ENCODE peak calls at places on chromosomes 1 and 21, in eight cellular contexts. One of them, this sample, is unnamed. For H3K27me3, the result is how much of the 10 kb centered on the place peaks cover.

GRCh38 chr1:69700770-69701169 is 133.0 kb downstream of the LRRC7 start:
- DNase-seq in lower lobe of right lung: no peak
- DNase-seq in body of pancreas: no peak
- DNase-seq in uterus: no peak
- DNase-seq in cardiac muscle cell: peak
- DNase-seq in heart right ventricle: no peak
- DNase-seq in endodermal cell: peak
- DNase-seq in A673: peak
- DNase-seq in this sample: no peak

GRCh38 chr1:1144843-1145546 is 28.7 kb upstream of the TTLL10 start:
- DNase-seq in body of pancreas: no peak
- DNase-seq in endodermal cell: no peak
- DNase-seq in uterus: no peak
- DNase-seq in cardiac muscle cell: no peak
- DNase-seq in heart right ventricle: no peak
- DNase-seq in lower lobe of right lung: no peak
- DNase-seq in A673: no peak
- DNase-seq in this sample: no peak

GRCh38 chr1:63547621-63548294 is 24.4 kb downstream of the EFCAB7 start:
- DNase-seq in endodermal cell: no peak
- DNase-seq in heart right ventricle: no peak
- DNase-seq in lower lobe of right lung: no peak
- DNase-seq in uterus: no peak
- DNase-seq in A673: no peak
- DNase-seq in body of pancreas: no peak
- DNase-seq in cardiac muscle cell: no peak
- DNase-seq in this sample: no peak

GRCh38 chr1:160204526-160205241 is 500 bp upstream of the PEA15 start:
- DNase-seq in endodermal cell: no peak
- DNase-seq in A673: no peak
- DNase-seq in lower lobe of right lung: no peak
- DNase-seq in cardiac muscle cell: no peak
- DNase-seq in uterus: no peak
- DNase-seq in body of pancreas: no peak
- DNase-seq in heart right ventricle: no peak
- DNase-seq in this sample: no peak

GRCh38 chr1:59458884-59459283 is 162.0 kb downstream of the FGGY start:
- DNase-seq in endodermal cell: no peak
- DNase-seq in uterus: no peak
- DNase-seq in body of pancreas: no peak
- DNase-seq in lower lobe of right lung: no peak
- DNase-seq in heart right ventricle: no peak
- DNase-seq in cardiac muscle cell: no peak
- DNase-seq in A673: no peak
- DNase-seq in this sample: no peak

GRCh38 chr1:108121361-108122143 is 78.6 kb downstream of the SLC25A24 start:
- DNase-seq in lower lobe of right lung: no peak
- DNase-seq in endodermal cell: peak
- DNase-seq in uterus: no peak
- DNase-seq in body of pancreas: no peak
- DNase-seq in A673: no peak
- DNase-seq in cardiac muscle cell: no peak
- DNase-seq in heart right ventricle: peak
- DNase-seq in this sample: no peak

GRCh38 chr1:31748265-31748859 is 15.8 kb downstream of the ADGRB2 start:
- DNase-seq in A673: no peak
- DNase-seq in endodermal cell: no peak
- DNase-seq in uterus: no peak
- DNase-seq in cardiac muscle cell: peak
- DNase-seq in body of pancreas: no peak
- DNase-seq in heart right ventricle: no peak
- DNase-seq in lower lobe of right lung: no peak
- DNase-seq in this sample: no peak

GRCh38 chr1:168206111-168206510 is 19.7 kb upstream of the SFT2D2 start:
- DNase-seq in endodermal cell: no peak
- DNase-seq in uterus: no peak
- DNase-seq in A673: no peak
- DNase-seq in cardiac muscle cell: no peak
- DNase-seq in body of pancreas: no peak
- DNase-seq in lower lobe of right lung: no peak
- DNase-seq in heart right ventricle: no peak
- DNase-seq in this sample: no peak

GRCh38 chr1:80441664-80442063 is 1359.1 kb upstream of the ADGRL2 start:
- DNase-seq in A673: peak
- DNase-seq in cardiac muscle cell: peak
- DNase-seq in heart right ventricle: no peak
- DNase-seq in body of pancreas: no peak
- DNase-seq in endodermal cell: no peak
- DNase-seq in uterus: no peak
- DNase-seq in lower lobe of right lung: no peak
- DNase-seq in this sample: no peak

GRCh38 chr1:94395231-94395630 is 23.0 kb upstream of the ABCD3 start:
- DNase-seq in body of pancreas: no peak
- DNase-seq in endodermal cell: peak
- DNase-seq in lower lobe of right lung: no peak
- DNase-seq in A673: no peak
- DNase-seq in heart right ventricle: no peak
- DNase-seq in cardiac muscle cell: no peak
- DNase-seq in uterus: no peak
- DNase-seq in this sample: no peak

GRCh38 chr1:107739183-107739582 is 225.8 kb downstream of the VAV3 start:
- DNase-seq in heart right ventricle: no peak
- DNase-seq in endodermal cell: no peak
- DNase-seq in uterus: no peak
- DNase-seq in cardiac muscle cell: no peak
- DNase-seq in lower lobe of right lung: no peak
- DNase-seq in A673: no peak
- DNase-seq in body of pancreas: no peak
- DNase-seq in this sample: no peak

GRCh38 chr1:116878804-116879477 is 30.8 kb upstream of the PTGFRN start:
- DNase-seq in lower lobe of right lung: no peak
- DNase-seq in body of pancreas: peak
- DNase-seq in cardiac muscle cell: peak
- DNase-seq in A673: peak
- DNase-seq in endodermal cell: peak
- DNase-seq in heart right ventricle: peak
- DNase-seq in uterus: peak
- DNase-seq in this sample: no peak

GRCh38 chr21:45845063-45845789 is 136.3 kb upstream of the COL6A1 start:
- DNase-seq in uterus: no peak
- DNase-seq in heart right ventricle: no peak
- DNase-seq in A673: no peak
- DNase-seq in lower lobe of right lung: no peak
- DNase-seq in body of pancreas: no peak
- DNase-seq in cardiac muscle cell: no peak
- DNase-seq in endodermal cell: peak
- DNase-seq in this sample: no peak

GRCh38 chr1:58763214-58763613 is 20.6 kb downstream of the JUN start:
- DNase-seq in A673: no peak
- DNase-seq in body of pancreas: no peak
- DNase-seq in lower lobe of right lung: no peak
- DNase-seq in cardiac muscle cell: no peak
- DNase-seq in endodermal cell: no peak
- DNase-seq in heart right ventricle: no peak
- DNase-seq in uterus: no peak
- DNase-seq in this sample: no peak

GRCh38 chr1:41411229-41411628 is 50.0 kb downstream of the FOXO6 start:
- DNase-seq in lower lobe of right lung: no peak
- DNase-seq in heart right ventricle: no peak
- DNase-seq in body of pancreas: no peak
- DNase-seq in cardiac muscle cell: no peak
- DNase-seq in A673: no peak
- DNase-seq in uterus: no peak
- DNase-seq in endodermal cell: no peak
- DNase-seq in this sample: no peak

GRCh38 chr1:228102791-228103620 is at the start of gene C1orf35:
- DNase-seq in body of pancreas: peak
- DNase-seq in cardiac muscle cell: peak
- DNase-seq in uterus: peak
- DNase-seq in A673: peak
- DNase-seq in heart right ventricle: peak
- DNase-seq in endodermal cell: peak
- DNase-seq in lower lobe of right lung: peak
- DNase-seq in this sample: peak

GRCh38 chr1:228101994-228102790 is 933 bp downstream of the C1orf35 start:
- DNase-seq in uterus: no peak
- DNase-seq in A673: peak
- DNase-seq in heart right ventricle: no peak
- DNase-seq in cardiac muscle cell: peak
- DNase-seq in endodermal cell: peak
- DNase-seq in body of pancreas: peak
- DNase-seq in lower lobe of right lung: no peak
- DNase-seq in this sample: peak

GRCh38 chr1:228100822-228101613 is 2.1 kb downstream of the C1orf35 start:
- DNase-seq in uterus: no peak
- DNase-seq in body of pancreas: peak
- DNase-seq in A673: no peak
- DNase-seq in heart right ventricle: no peak
- DNase-seq in endodermal cell: peak
- DNase-seq in lower lobe of right lung: no peak
- DNase-seq in cardiac muscle cell: no peak
- DNase-seq in this sample: no peak

GRCh38 chr1:228099331-228099732 is 3.8 kb downstream of the C1orf35 start:
- DNase-seq in heart right ventricle: no peak
- DNase-seq in body of pancreas: no peak
- DNase-seq in endodermal cell: peak
- DNase-seq in lower lobe of right lung: no peak
- DNase-seq in cardiac muscle cell: no peak
- DNase-seq in uterus: no peak
- DNase-seq in A673: no peak
- DNase-seq in this sample: peak

GRCh38 chr1:228101614-228101993 is 1.5 kb downstream of the C1orf35 start:
- DNase-seq in heart right ventricle: no peak
- DNase-seq in A673: no peak
- DNase-seq in uterus: no peak
- DNase-seq in endodermal cell: no peak
- DNase-seq in cardiac muscle cell: no peak
- DNase-seq in body of pancreas: no peak
- DNase-seq in lower lobe of right lung: no peak
- DNase-seq in this sample: no peak
- H3K27ac ChIP-seq in heart right ventricle: peak
- H3K27ac ChIP-seq in A673: peak
- H3K27ac ChIP-seq in uterus: peak
- H3K27ac ChIP-seq in endodermal cell: no peak
- H3K27ac ChIP-seq in cardiac muscle cell: no peak
- H3K27ac ChIP-seq in body of pancreas: peak
- H3K27ac ChIP-seq in lower lobe of right lung: peak
- H3K27ac ChIP-seq in this sample: peak

GRCh38 chr21:15929536-15929935 is 199.8 kb downstream of the USP25 start:
- DNase-seq in heart right ventricle: no peak
- DNase-seq in uterus: no peak
- DNase-seq in body of pancreas: no peak
- DNase-seq in A673: no peak
- DNase-seq in endodermal cell: no peak
- DNase-seq in cardiac muscle cell: no peak
- DNase-seq in lower lobe of right lung: no peak
- DNase-seq in this sample: no peak

GRCh38 chr21:15928196-15928595 is 198.4 kb downstream of the USP25 start:
- DNase-seq in heart right ventricle: no peak
- DNase-seq in cardiac muscle cell: no peak
- DNase-seq in endodermal cell: no peak
- DNase-seq in body of pancreas: no peak
- DNase-seq in lower lobe of right lung: no peak
- DNase-seq in uterus: no peak
- DNase-seq in A673: no peak
- DNase-seq in this sample: no peak

GRCh38 chr21:15932681-15933200 is 203.0 kb downstream of the USP25 start:
- DNase-seq in uterus: no peak
- DNase-seq in cardiac muscle cell: no peak
- DNase-seq in lower lobe of right lung: no peak
- DNase-seq in endodermal cell: no peak
- DNase-seq in heart right ventricle: no peak
- DNase-seq in A673: no peak
- DNase-seq in body of pancreas: peak
- DNase-seq in this sample: no peak

DNA sequence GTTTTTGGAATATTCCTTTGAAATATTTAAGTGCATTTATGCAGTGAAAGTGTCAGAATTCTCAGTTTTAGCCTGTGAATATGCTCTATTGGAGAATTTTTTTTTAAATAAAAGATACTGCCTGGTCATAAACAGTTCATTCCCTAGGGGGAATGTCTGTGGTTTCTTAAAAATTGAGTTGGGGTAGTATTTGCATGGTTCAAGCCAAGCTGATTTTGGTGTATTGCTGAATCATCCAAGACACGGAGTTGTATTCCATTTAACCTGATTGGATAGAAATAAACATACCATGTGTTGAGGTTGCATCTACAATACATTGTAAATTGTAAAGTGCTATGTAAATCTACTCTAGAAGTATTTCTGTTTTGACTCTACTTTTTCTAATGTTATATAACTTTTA is 198.9 kb downstream of the USP25 start:
- DNase-seq in cardiac muscle cell: no peak
- DNase-seq in body of pancreas: no peak
- DNase-seq in A673: no peak
- DNase-seq in uterus: no peak
- DNase-seq in endodermal cell: no peak
- DNase-seq in heart right ventricle: no peak
- DNase-seq in lower lobe of right lung: no peak
- DNase-seq in this sample: no peak
- H3K4me3 ChIP-seq in cardiac muscle cell: no peak
- H3K4me3 ChIP-seq in body of pancreas: no peak
- H3K4me3 ChIP-seq in A673: no peak
- H3K4me3 ChIP-seq in uterus: no peak
- H3K4me3 ChIP-seq in endodermal cell: no peak
- H3K4me3 ChIP-seq in heart right ventricle: no peak
- H3K4me3 ChIP-seq in lower lobe of right lung: no peak
- H3K4me3 ChIP-seq in this sample: no peak

GRCh38 chr1:223266632-223267172 is 97.3 kb downstream of the SUSD4 start:
- DNase-seq in cardiac muscle cell: no peak
- DNase-seq in body of pancreas: no peak
- DNase-seq in uterus: no peak
- DNase-seq in endodermal cell: no peak
- DNase-seq in heart right ventricle: no peak
- DNase-seq in A673: no peak
- DNase-seq in lower lobe of right lung: no peak
- DNase-seq in this sample: no peak
- H3K27me3 ChIP-seq in cardiac muscle cell: under half
- H3K27me3 ChIP-seq in body of pancreas: under half
- H3K27me3 ChIP-seq in uterus: under half
- H3K27me3 ChIP-seq in endodermal cell: under half
- H3K27me3 ChIP-seq in heart right ventricle: under half
- H3K27me3 ChIP-seq in A673: under half
- H3K27me3 ChIP-seq in lower lobe of right lung: under half
- H3K27me3 ChIP-seq in this sample: under half

DNA sequence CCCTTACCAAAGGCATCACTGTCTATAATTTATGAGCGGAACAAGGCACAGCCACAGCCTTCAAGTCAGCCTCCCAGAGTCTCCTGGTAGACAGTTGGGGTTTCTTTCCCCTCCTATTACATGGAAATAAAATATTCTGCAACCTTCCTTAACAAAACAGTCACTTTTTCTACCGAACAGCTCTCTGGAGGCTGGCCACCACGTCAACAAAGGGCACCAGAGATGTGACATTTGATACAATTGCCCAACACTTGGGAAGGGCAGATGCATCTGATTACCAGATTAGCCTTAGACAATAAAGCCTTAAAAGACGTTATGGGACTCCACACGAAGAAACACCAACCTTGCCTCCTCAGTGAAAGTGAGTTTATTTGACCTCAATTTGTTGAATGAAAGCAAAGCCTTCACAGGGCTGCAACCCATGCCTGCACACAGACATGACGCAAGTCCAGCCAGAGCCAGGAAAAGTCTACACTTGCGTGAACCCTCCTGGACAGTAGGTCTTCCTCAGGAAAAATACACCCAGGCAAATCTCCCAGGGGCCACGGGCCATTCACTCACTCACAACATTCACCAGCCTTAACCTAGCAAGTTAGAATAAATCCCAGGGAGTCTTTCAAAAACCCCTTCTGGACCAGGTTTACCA is 136.1 kb downstream of the TGFBR3 start:
- DNase-seq in uterus: no peak
- DNase-seq in cardiac muscle cell: no peak
- DNase-seq in A673: no peak
- DNase-seq in heart right ventricle: no peak
- DNase-seq in body of pancreas: no peak
- DNase-seq in lower lobe of right lung: no peak
- DNase-seq in endodermal cell: no peak
- DNase-seq in this sample: no peak
- H3K27ac ChIP-seq in uterus: peak
- H3K27ac ChIP-seq in cardiac muscle cell: no peak
- H3K27ac ChIP-seq in A673: no peak
- H3K27ac ChIP-seq in heart right ventricle: peak
- H3K27ac ChIP-seq in body of pancreas: peak
- H3K27ac ChIP-seq in lower lobe of right lung: no peak
- H3K27ac ChIP-seq in endodermal cell: no peak
- H3K27ac ChIP-seq in this sample: peak